ENCODE peak calls at places on chromosomes 2 and 18, in ten cellular contexts. N is BJ; J is mucosa of descending colon; K is fibroblast of mammary gland; S is upper lobe of right lung; F is IMR-90; L is CD8-positive, alpha-beta T cell; M is GM23338; Y is testis; U is WERI-Rb-1. X is an unnamed sample.

GRCh38 chr18:45449761-45450227 is 165.5 kb upstream of the SLC14A2 start:
- DNase-seq in N (no peak), J (peak), K (peak), S (no peak), F (no peak), L (no peak), M (no peak), Y (peak), U (no peak), X (peak)

GRCh38 chr2:201959198-201959597 is 74.5 kb upstream of the FZD7 start:
- DNase-seq in N (no peak), J (no peak), K (no peak), S (no peak), F (no peak), L (no peak), M (no peak), Y (no peak), U (no peak), X (no peak)

GRCh38 chr2:20141056-20141762 is 83.7 kb downstream of the SDC1 start:
- DNase-seq in N (peak), J (no peak), K (peak), S (peak), F (peak), L (no peak), M (no peak), Y (no peak), U (no peak), X (peak)

GRCh38 chr2:156452971-156453370 is 16.8 kb downstream of the GPD2 start:
- DNase-seq in N (no peak), J (no peak), K (peak), S (no peak), F (no peak), L (no peak), M (no peak), Y (no peak), U (no peak), X (peak)

GRCh38 chr18:21605218-21605617 is 4.7 kb upstream of the ESCO1 start:
- DNase-seq in N (no peak), J (no peak), K (no peak), S (no peak), F (no peak), L (no peak), M (no peak), Y (no peak), U (no peak), X (no peak)

GRCh38 chr2:68824831-68825230 is 46.4 kb downstream of the BMP10 start:
- DNase-seq in N (no peak), J (no peak), K (peak), S (no peak), F (peak), L (no peak), M (no peak), Y (no peak), U (no peak), X (peak)

GRCh38 chr2:34747643-34748042 is 1148.5 kb upstream of the FAM98A start:
- DNase-seq in N (no peak), J (no peak), K (no peak), S (no peak), F (no peak), L (no peak), M (no peak), Y (no peak), U (no peak), X (no peak)

GRCh38 chr2:88024509-88024908 is 8.2 kb upstream of the RNU2-63P start:
- DNase-seq in N (no peak), J (no peak), K (no peak), S (no peak), F (no peak), L (no peak), M (peak), Y (no peak), U (no peak), X (no peak)

GRCh38 chr2:174632847-174633620 is 35.4 kb upstream of the WIPF1 start:
- DNase-seq in N (no peak), J (no peak), K (peak), S (no peak), F (no peak), L (no peak), M (no peak), Y (no peak), U (no peak), X (no peak)

GRCh38 chr2:231306791-231307440 is 88.6 kb upstream of the B3GNT7 start:
- DNase-seq in N (no peak), J (no peak), K (no peak), S (peak), F (no peak), L (no peak), M (no peak), Y (no peak), U (no peak), X (no peak)

GRCh38 chr2:27085670-27086089 is 892 bp upstream of the KHK start:
- DNase-seq in N (no peak), J (peak), K (peak), S (peak), F (peak), L (peak), M (peak), Y (peak), U (peak), X (peak)

GRCh38 chr18:76376668-76377358 is 118.2 kb downstream of the ZNF516 start:
- DNase-seq in N (no peak), J (no peak), K (peak), S (no peak), F (no peak), L (no peak), M (no peak), Y (no peak), U (no peak), X (no peak)

GRCh38 chr2:219207254-219207883 is 787 bp downstream of the ZFAND2B start:
- DNase-seq in N (no peak), J (no peak), K (no peak), S (no peak), F (no peak), L (no peak), M (no peak), Y (no peak), U (no peak), X (no peak)

GRCh38 chr2:175461839-175462238 is 280.3 kb upstream of the ATP5MC3 start:
- DNase-seq in N (no peak), J (no peak), K (no peak), S (no peak), F (no peak), L (no peak), M (no peak), Y (no peak), U (no peak), X (no peak)

GRCh38 chr18:63213331-63213900 is 106.2 kb downstream of the BCL2 start:
- DNase-seq in N (no peak), J (no peak), K (peak), S (no peak), F (no peak), L (no peak), M (no peak), Y (no peak), U (no peak), X (no peak)

GRCh38 chr18:26702023-26702422 is 153.7 kb upstream of the KCTD1 start:
- DNase-seq in N (no peak), J (no peak), K (no peak), S (no peak), F (no peak), L (no peak), M (no peak), Y (no peak), U (no peak), X (no peak)

GRCh38 chr2:142722569-142722968 is 154.9 kb upstream of the KYNU start:
- DNase-seq in N (peak), J (no peak), K (peak), S (no peak), F (peak), L (no peak), M (no peak), Y (no peak), U (no peak), X (peak)

GRCh38 chr2:20179179-20179754 is 45.7 kb downstream of the SDC1 start:
- DNase-seq in N (no peak), J (no peak), K (no peak), S (no peak), F (no peak), L (no peak), M (no peak), Y (no peak), U (no peak), X (no peak)

GRCh38 chr2:171316220-171316619 is 117.6 kb downstream of the METTL8 start:
- DNase-seq in N (no peak), J (no peak), K (no peak), S (no peak), F (peak), L (no peak), M (peak), Y (no peak), U (peak), X (peak)

GRCh38 chr2:36322108-36322507 is 33.5 kb upstream of the CRIM1 start:
- DNase-seq in N (no peak), J (peak), K (peak), S (no peak), F (peak), L (no peak), M (peak), Y (peak), U (peak), X (peak)

GRCh38 chr2:102033028-102033749 is 41.4 kb downstream of the IL1R2 start:
- DNase-seq in N (no peak), J (peak), K (peak), S (peak), F (peak), L (no peak), M (no peak), Y (peak), U (no peak), X (peak)

GRCh38 chr2:208150956-208151355 is 5.0 kb upstream of the CRYGB start:
- DNase-seq in N (no peak), J (no peak), K (no peak), S (no peak), F (no peak), L (no peak), M (no peak), Y (no peak), U (no peak), X (no peak)

GRCh38 chr2:232633413-232634318 is at the start of gene EFHD1:
- DNase-seq in N (peak), J (peak), K (peak), S (peak), F (peak), L (peak), M (peak), Y (peak), U (peak), X (peak)

GRCh38 chr2:61135510-61135909 is 26.5 kb upstream of the C2orf74 start:
- DNase-seq in N (no peak), J (peak), K (peak), S (no peak), F (peak), L (no peak), M (peak), Y (peak), U (no peak), X (peak)

GRCh38 chr2:201883559-201883958 is 77.2 kb downstream of the CDK15 start:
- DNase-seq in N (no peak), J (no peak), K (no peak), S (no peak), F (no peak), L (no peak), M (no peak), Y (no peak), U (peak), X (peak)

GRCh38 chr2:10876963-10877362 is 34.8 kb upstream of the KCNF1 start:
- DNase-seq in N (no peak), J (peak), K (no peak), S (no peak), F (no peak), L (no peak), M (no peak), Y (no peak), U (no peak), X (no peak)

GRCh38 chr2:61512768-61513398 is 25.3 kb downstream of the XPO1 start:
- DNase-seq in N (no peak), J (peak), K (no peak), S (no peak), F (no peak), L (no peak), M (no peak), Y (no peak), U (no peak), X (no peak)

DNA sequence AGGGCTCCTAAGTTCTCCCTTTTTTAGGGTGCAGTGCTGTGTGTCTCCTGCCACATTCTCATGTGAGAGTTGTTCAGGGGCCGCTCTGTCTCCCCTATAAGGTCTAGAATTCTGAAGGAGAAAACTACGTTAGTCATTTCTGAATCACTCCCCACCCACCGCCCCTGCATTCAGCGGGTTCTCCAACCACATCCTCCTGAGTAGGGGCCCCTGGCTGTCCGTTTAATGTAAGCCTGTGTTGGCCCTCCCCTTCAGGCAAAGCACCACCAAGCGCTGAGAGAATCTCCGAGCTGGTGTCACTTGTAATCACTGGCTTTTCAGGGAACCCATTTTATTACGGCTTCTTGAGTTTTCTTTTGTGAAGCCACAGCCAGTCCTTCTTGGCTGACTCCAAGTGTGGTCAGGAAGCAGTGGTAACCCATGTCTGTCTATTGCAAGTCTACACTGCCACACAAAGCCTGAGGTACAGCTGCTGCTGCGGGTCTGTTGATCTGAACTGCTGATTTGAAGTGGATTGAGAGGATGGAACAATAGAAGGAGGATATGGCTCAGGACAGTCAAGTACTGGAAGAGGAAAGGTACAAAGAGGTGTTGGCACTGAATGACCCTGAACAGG is 16.9 kb downstream of the LCT start:
- DNase-seq in N (no peak), J (no peak), K (peak), S (no peak), F (peak), L (peak), M (no peak), Y (no peak), U (no peak), X (peak)
- H3K4me3 ChIP-seq in N (no peak), J (no peak), K (no peak), S (no peak), F (no peak), L (peak), M (no peak), Y (no peak), U (no peak), X (no peak)

DNA sequence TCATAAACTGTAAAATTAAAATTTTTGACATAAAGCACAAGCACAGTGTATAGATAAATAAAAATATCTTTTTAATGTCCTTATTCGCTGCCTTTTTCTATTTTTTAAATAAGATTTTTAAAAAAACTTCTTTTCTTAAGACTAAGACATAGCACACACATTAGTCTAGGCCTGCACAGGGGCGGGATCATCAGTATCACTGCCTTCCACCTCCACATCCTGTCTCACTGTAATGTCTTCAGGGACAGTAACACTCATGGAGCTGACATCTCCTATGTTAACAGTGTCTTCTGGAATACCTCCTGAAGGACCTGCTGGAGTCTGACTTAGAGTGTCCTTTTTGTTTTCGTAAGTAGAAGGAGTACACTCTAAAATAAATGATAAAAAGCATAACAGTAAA is 33.0 kb downstream of the VAPA start:
- DNase-seq in N (no peak), J (no peak), K (no peak), S (no peak), F (peak), L (no peak), M (no peak), Y (no peak), U (no peak), X (no peak)
- TF ChIP-seq CTCF in N (no peak), J (no peak), K (no peak), S (no peak), F (no peak), L (no peak), M (no peak), Y (no peak), U (no peak), X (no peak)

GRCh38 chr2:30224147-30224546 is 7.2 kb upstream of the LBH start:
- DNase-seq in N (no peak), J (peak), K (no peak), S (no peak), F (no peak), L (no peak), M (no peak), Y (no peak), U (no peak), X (no peak)

GRCh38 chr2:30222636-30223360 is 8.5 kb upstream of the LBH start:
- DNase-seq in N (no peak), J (no peak), K (no peak), S (no peak), F (no peak), L (no peak), M (no peak), Y (no peak), U (no peak), X (no peak)

GRCh38 chr2:30223413-30223874 is 7.9 kb upstream of the LBH start:
- DNase-seq in N (no peak), J (no peak), K (no peak), S (no peak), F (no peak), L (no peak), M (no peak), Y (no peak), U (no peak), X (no peak)

GRCh38 chr2:30226144-30227032 is 4.9 kb upstream of the LBH start:
- DNase-seq in N (no peak), J (no peak), K (peak), S (no peak), F (peak), L (no peak), M (no peak), Y (no peak), U (no peak), X (peak)

DNA sequence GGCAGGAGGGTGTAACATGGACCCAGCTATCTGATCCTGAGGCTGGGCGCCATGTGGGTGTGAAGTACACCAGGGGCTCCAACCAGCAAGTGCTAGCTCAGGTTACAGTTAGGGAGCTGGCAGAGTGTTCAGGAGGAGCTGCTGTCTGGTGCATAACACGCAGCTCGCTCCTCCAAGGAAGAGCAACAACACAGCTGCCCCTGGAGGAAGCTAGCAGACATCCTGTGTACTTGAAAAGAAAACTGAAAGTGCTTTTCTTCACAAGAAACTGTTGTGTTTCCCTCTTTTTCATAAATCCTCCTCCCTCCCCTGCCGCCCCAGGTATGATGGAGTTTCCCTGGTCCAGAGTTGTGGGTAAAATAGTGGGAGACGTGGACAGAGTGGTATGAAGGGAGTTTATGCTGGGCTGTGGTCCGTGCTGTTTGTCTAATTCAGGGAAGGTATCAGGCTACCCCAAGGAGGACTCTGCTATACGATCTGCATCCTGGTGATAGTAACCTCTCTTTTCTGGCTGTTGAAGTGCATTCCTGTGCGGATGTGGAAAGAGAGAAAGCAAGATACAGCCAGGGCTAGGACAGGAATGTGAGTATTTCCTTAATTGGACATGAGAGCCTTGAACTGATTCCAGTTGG is 6.1 kb upstream of the LBH start:
- DNase-seq in N (peak), J (peak), K (peak), S (no peak), F (peak), L (peak), M (no peak), Y (peak), U (no peak), X (peak)
- H3K4me3 ChIP-seq in N (peak), J (no peak), K (peak), S (peak), F (peak), L (peak), M (no peak), Y (peak), U (no peak), X (peak)

DNA sequence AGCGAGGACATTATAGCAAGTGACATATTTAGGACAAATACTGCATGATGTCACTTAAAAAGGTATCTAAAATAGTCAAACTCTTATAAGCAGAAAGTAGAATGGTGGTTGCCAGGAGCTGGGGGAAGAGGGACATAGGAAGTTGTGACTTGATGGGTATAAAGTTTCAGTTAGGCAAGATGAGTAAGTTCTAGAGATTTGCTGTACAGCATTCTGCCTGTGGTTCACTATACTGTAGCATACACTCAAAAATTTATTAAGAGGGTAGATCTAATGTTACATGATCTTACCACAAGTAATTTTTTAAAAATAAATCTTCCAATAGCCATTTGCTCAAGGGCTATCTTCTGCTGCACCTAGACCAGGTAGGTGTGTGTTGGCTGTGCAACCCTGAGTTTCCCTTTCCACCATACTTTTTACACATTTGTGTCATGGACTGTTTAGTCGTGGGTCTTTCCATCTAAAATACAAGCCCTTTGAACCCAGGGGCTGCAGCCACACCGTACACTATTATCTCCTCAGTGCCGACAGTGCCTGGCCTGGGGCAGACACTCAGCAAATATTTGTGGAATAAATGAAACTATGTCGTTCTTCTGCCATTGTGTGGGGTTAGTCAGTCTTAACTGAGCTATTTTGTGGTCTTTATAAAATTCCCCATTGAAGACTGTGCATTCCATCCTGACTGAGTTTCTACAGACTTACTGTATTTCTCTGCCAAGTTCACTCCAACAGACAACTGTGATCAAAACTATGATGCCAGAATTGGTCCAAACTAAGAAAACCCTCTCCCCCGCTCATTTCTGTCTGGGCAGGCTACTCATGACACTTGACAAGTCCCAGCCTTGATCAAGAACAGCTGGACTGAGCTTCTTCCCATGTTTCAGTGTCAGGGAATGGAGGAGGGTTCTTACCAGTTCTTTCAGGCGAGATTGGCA is 77.8 kb upstream of the NPAS2 start:
- DNase-seq in N (peak), J (peak), K (peak), S (no peak), F (peak), L (no peak), M (no peak), Y (no peak), U (no peak), X (peak)
- TF ChIP-seq CTCF in N (peak), J (no peak), K (no peak), S (no peak), F (no peak), L (no peak), M (no peak), Y (no peak), U (no peak), X (no peak)

GRCh38 chr2:195658541-195658890 is 1.5 kb downstream of the SLC39A10 start:
- DNase-seq in N (peak), J (no peak), K (peak), S (no peak), F (peak), L (peak), M (no peak), Y (peak), U (no peak), X (peak)

GRCh38 chr2:195656859-195657633 is at the start of gene SLC39A10:
- DNase-seq in N (peak), J (peak), K (peak), S (peak), F (peak), L (peak), M (peak), Y (peak), U (peak), X (peak)

GRCh38 chr2:195657634-195658540 is 861 bp downstream of the SLC39A10 start:
- DNase-seq in N (peak), J (peak), K (peak), S (peak), F (peak), L (peak), M (peak), Y (peak), U (peak), X (peak)

GRCh38 chr2:195659114-195659513 is 2.1 kb downstream of the SLC39A10 start:
- DNase-seq in N (no peak), J (no peak), K (peak), S (no peak), F (peak), L (peak), M (no peak), Y (no peak), U (no peak), X (peak)

GRCh38 chr2:195656131-195656858 is 731 bp upstream of the SLC39A10 start:
- DNase-seq in N (no peak), J (no peak), K (no peak), S (no peak), F (peak), L (no peak), M (no peak), Y (no peak), U (no peak), X (no peak)
- H3K4me3 ChIP-seq in N (peak), J (peak), K (peak), S (peak), F (peak), L (peak), M (peak), Y (peak), U (peak), X (peak)

GRCh38 chr2:213253162-213253561 is 31.1 kb upstream of the SPAG16 start:
- DNase-seq in N (no peak), J (no peak), K (no peak), S (no peak), F (no peak), L (no peak), M (no peak), Y (no peak), U (no peak), X (no peak)
- TF ChIP-seq CTCF in N (no peak), J (no peak), K (no peak), S (no peak), F (no peak), L (no peak), M (no peak), Y (no peak), U (no peak), X (no peak)